ENCODE peak calls at places on chromosomes 1 and 21, in five cellular contexts. Y is stimulated activated naive CD8-positive, alpha-beta T cell treated with anti-CD3 and anti-CD28 coated beads, Interleukin-15, Interleukin-2, amounts not matched to agents 100 U/mL and 50 U/mL, for 24 hours; B is hepatic stellate cell; S is ovary; W is ACHN. J is an unnamed sample.

GRCh38 chr1:10901091-10901893 is 104.8 kb upstream of the CASZ1 start:
- DNase-seq in B (no peak), W (no peak), Y (no peak), S (no peak), J (no peak)

GRCh38 chr1:181541458-181541857 is 58.1 kb downstream of the CACNA1E start:
- DNase-seq in Y (no peak), W (no peak), B (no peak), S (no peak), J (no peak)

GRCh38 chr1:248421384-248421783 is 18.5 kb downstream of the OR2T1 start:
- DNase-seq in Y (no peak), W (no peak), B (no peak), S (no peak), J (no peak)

GRCh38 chr1:43522776-43523480 is 7.8 kb upstream of the PTPRF start:
- DNase-seq in Y (no peak), W (peak; percentile 92), B (peak; percentile 71), S (no peak), J (peak; percentile 92)

GRCh38 chr1:245500546-245500945 is 345.8 kb downstream of the KIF26B start:
- DNase-seq in S (no peak), B (peak; percentile 26), W (no peak), Y (no peak), J (no peak)

GRCh38 chr1:53519412-53519811 is 60.2 kb downstream of the DMRTB1 start:
- DNase-seq in Y (no peak), W (no peak), B (no peak), S (peak; percentile 38), J (no peak)

GRCh38 chr1:15882665-15883064 is 35.2 kb downstream of the SPEN start:
- DNase-seq in S (no peak), W (no peak), Y (peak; percentile 29), B (no peak), J (no peak)

GRCh38 chr1:38482080-38482826 is 377.3 kb downstream of the RRAGC start:
- DNase-seq in S (no peak), Y (no peak), B (no peak), W (no peak), J (no peak)

GRCh38 chr1:176603696-176604095 is 140.7 kb downstream of the PAPPA2 start:
- DNase-seq in S (no peak), Y (no peak), B (no peak), W (no peak), J (no peak)

GRCh38 chr1:55580845-55581332 is 365.7 kb upstream of the USP24 start:
- DNase-seq in Y (no peak), S (peak; percentile 44), W (no peak), B (peak; percentile 56), J (no peak)

GRCh38 chr21:44955803-44956175 is 16.0 kb downstream of the SLX9 start:
- DNase-seq in B (no peak), Y (no peak), S (no peak), W (no peak), J (no peak)

GRCh38 chr1:111948209-111949131 is 41.0 kb downstream of the KCND3 start:
- DNase-seq in S (no peak), B (no peak), W (peak; percentile 19), Y (no peak), J (peak; percentile 19)

J was measured in RKO.